ENCODE peak calls at places on chromosomes 1 and 21, in four cellular contexts. W is pulmonary artery endothelial cell, M is mesothelial cell of epicardium, C is activated T-helper 1 cell treated with Interleukin-2 at 50 U/mL for 16 hours. T is an unnamed sample.

GRCh38 chr1:2614145-2614544 is 18.7 kb downstream of the MMEL1 start:
- DNase-seq in M (no peak), C (no peak), W (no peak), T (no peak)

GRCh38 chr1:215544566-215544965 is 22.5 kb upstream of the KCTD3 start:
- DNase-seq in W (no peak), C (no peak), M (no peak), T (no peak)

GRCh38 chr1:4029376-4029775 is 129.3 kb upstream of the C1orf174 start:
- DNase-seq in W (no peak), C (no peak), M (no peak), T (no peak)

GRCh38 chr21:25578070-25578961 is 29.0 kb downstream of the MRPL39 start:
- DNase-seq in M (no peak), C (no peak), W (no peak), T (peak; percentile 89)

GRCh38 chr1:82762829-82763532 is 962.2 kb downstream of the ADGRL2 start:
- DNase-seq in W (no peak), C (no peak), M (no peak), T (no peak)

GRCh38 chr1:215004121-215004837 is 78.3 kb upstream of the KCNK2 start:
- DNase-seq in C (no peak), W (no peak), M (no peak), T (no peak)

GRCh38 chr1:37177230-37177864 is 143.0 kb upstream of the GRIK3 start:
- DNase-seq in C (no peak), M (no peak), W (no peak), T (peak; percentile 54)

GRCh38 chr1:184935919-184936798 is 38.1 kb downstream of the NIBAN1 start:
- DNase-seq in M (no peak), W (no peak), C (no peak), T (no peak)

GRCh38 chr1:27331922-27332321 is 9.9 kb upstream of the SYTL1 start:
- DNase-seq in W (no peak), C (no peak), M (no peak), T (no peak)

GRCh38 chr21:45506836-45507522 is 35.3 kb downstream of the SLC19A1 start:
- DNase-seq in M (no peak), W (no peak), C (no peak), T (no peak)

GRCh38 chr21:45439171-45439872 is 34.4 kb downstream of the COL18A1 start:
- DNase-seq in M (peak; percentile 95), W (peak; percentile 61), C (peak; percentile 74), T (peak; percentile 90)

GRCh38 chr1:112887599-112888303 is 68.2 kb downstream of the SLC16A1 start:
- DNase-seq in C (no peak), W (no peak), M (no peak), T (no peak)

GRCh38 chr1:4601986-4602385 is 52.4 kb upstream of the AJAP1 start:
- DNase-seq in M (peak; percentile 20), C (no peak), W (no peak), T (no peak)

GRCh38 chr1:50852889-50853288 is 107.2 kb downstream of the FAF1 start:
- DNase-seq in W (no peak), C (no peak), M (no peak), T (no peak)

T was measured in GM12865.